ENCODE peak calls at places on chromosome X, in six cellular contexts. V is H54; K is left ventricle myocardium inferior; S is amygdala; U is naive thymus-derived CD8-positive, alpha-beta T cell; Q is HCEC 1CT. R is an unnamed sample.

GRCh38 chrX:38816158-38816557 is 14.9 kb downstream of the MID1IP1 start:
- DNase-seq in K (no peak), U (peak; percentile 44), V (no peak), Q (peak; percentile 5), S (no peak), R (no peak)

GRCh38 chrX:132413459-132413858 is 75.4 kb downstream of the MBNL3 start:
- DNase-seq in Q (no peak), V (no peak), S (no peak), U (no peak), K (no peak), R (no peak)

GRCh38 chrX:118974908-118975671 is 672 bp downstream of the LONRF3 start:
- DNase-seq in K (peak; percentile 19), S (no peak), V (no peak), Q (no peak), U (peak; percentile 58), R (no peak)

GRCh38 chrX:12956704-12957541 is 18.0 kb upstream of the TMSB4X start:
- DNase-seq in U (peak; percentile 86), Q (peak; percentile 53), K (no peak), S (no peak), V (no peak), R (no peak)

GRCh38 chrX:124737771-124738170 is 391.4 kb downstream of the SH2D1A start:
- DNase-seq in V (no peak), K (no peak), S (no peak), Q (no peak), U (no peak), R (no peak)

GRCh38 chrX:18719852-18720251 is 12.4 kb downstream of the PPEF1 start:
- DNase-seq in Q (no peak), V (no peak), S (no peak), K (no peak), U (no peak), R (no peak)

GRCh38 chrX:81120936-81121351 is 80.8 kb downstream of the HMGN5 start:
- DNase-seq in S (peak; percentile 0), U (peak; percentile 46), V (no peak), Q (peak; percentile 55), K (peak; percentile 16), R (peak; percentile 10)

GRCh38 chrX:103215768-103216085 is 819 bp downstream of the BEX4 start:
- DNase-seq in U (no peak), V (no peak), Q (peak; percentile 1), K (no peak), S (peak; percentile 33), R (no peak)

GRCh38 chrX:20374866-20375530 is 108.3 kb upstream of the RPS6KA3 start:
- DNase-seq in S (no peak), Q (no peak), U (no peak), K (no peak), V (no peak), R (no peak)

GRCh38 chrX:38282044-38282443 is 45.3 kb downstream of the RPGR start:
- DNase-seq in K (peak; percentile 15), U (no peak), V (no peak), S (peak; percentile 0), Q (peak; percentile 29), R (peak; percentile 4)

GRCh38 chrX:131734621-131735020 is 190.7 kb downstream of the OR13H1 start:
- DNase-seq in S (no peak), K (no peak), Q (peak; percentile 30), U (peak; percentile 87), V (no peak), R (no peak)

GRCh38 chrX:65821721-65822496 is 154.5 kb downstream of the MSN start:
- DNase-seq in Q (no peak), V (no peak), S (no peak), U (peak; percentile 29), K (peak; percentile 18), R (peak; percentile 3)

GRCh38 chrX:41478397-41478911 is 31.3 kb downstream of the NYX start:
- DNase-seq in K (no peak), Q (no peak), S (no peak), V (no peak), U (no peak), R (no peak)

GRCh38 chrX:125203737-125204578 is 115.7 kb upstream of the TEX13C start:
- DNase-seq in S (no peak), Q (no peak), V (no peak), U (no peak), K (peak; percentile 32), R (peak; percentile 17)

GRCh38 chrX:13845721-13846378 is 29.0 kb upstream of the GPM6B start:
- DNase-seq in S (no peak), V (no peak), K (no peak), Q (no peak), U (no peak), R (no peak)

GRCh38 chrX:54043084-54043483 is 1.2 kb downstream of the PHF8 start:
- DNase-seq in S (no peak), Q (no peak), U (peak; percentile 8), V (no peak), K (no peak), R (no peak)

GRCh38 chrX:77597090-77597489 is 149.9 kb downstream of the FGF16 start:
- DNase-seq in K (no peak), U (no peak), V (no peak), S (no peak), Q (peak; percentile 55), R (no peak)

GRCh38 chrX:24479924-24480722 is 15.0 kb downstream of the PDK3 start:
- DNase-seq in V (no peak), Q (no peak), S (peak; percentile 1), U (peak; percentile 83), K (no peak), R (no peak)

GRCh38 chrX:49029876-49030275 is 13.3 kb downstream of the TFE3 start:
- DNase-seq in S (no peak), U (no peak), K (no peak), Q (no peak), V (no peak), R (no peak)

GRCh38 chrX:124280294-124280902 is 52.1 kb upstream of the TEX13D start:
- DNase-seq in V (no peak), S (no peak), Q (no peak), U (no peak), K (no peak), R (no peak)